ENCODE peak calls at places on chromosomes 5 and 9, in six cellular contexts. V, G, F, R, Y and X are unnamed samples.

GRCh38 chr5:472656-473343 is 29.8 kb downstream of the EXOC3 start:
- DNase-seq in G (peak), Y (peak), F (peak), V (peak), R (peak), X (no peak)

GRCh38 chr9:107246259-107247254 is 36.5 kb upstream of the RAD23B start:
- DNase-seq in G (no peak), R (peak), Y (no peak), V (no peak), F (no peak), X (no peak)

GRCh38 chr5:40160435-40160834 is 519.3 kb upstream of the PTGER4 start:
- DNase-seq in Y (no peak), V (no peak), F (no peak), G (peak), R (peak), X (no peak)

GRCh38 chr9:13750061-13750460 is 470.6 kb upstream of the MPDZ start:
- DNase-seq in Y (no peak), R (peak), F (no peak), V (peak), G (peak), X (no peak)

GRCh38 chr9:136564379-136564988 is 18.6 kb upstream of the NOTCH1 start:
- DNase-seq in R (peak), G (no peak), Y (no peak), F (peak), V (peak), X (no peak)

GRCh38 chr9:73689091-73689870 is 537.6 kb downstream of the ANXA1 start:
- DNase-seq in V (no peak), Y (no peak), R (no peak), F (no peak), G (no peak), X (no peak)

GRCh38 chr9:132486706-132487350 is 76.8 kb downstream of the CFAP77 start:
- DNase-seq in V (no peak), Y (no peak), G (no peak), F (no peak), R (no peak), X (no peak)

GRCh38 chr9:109399258-109399767 is 78.5 kb upstream of the EPB41L4B start:
- DNase-seq in R (no peak), V (no peak), G (no peak), Y (no peak), F (no peak), X (no peak)

GRCh38 chr5:142758062-142758802 is 11.9 kb upstream of the ARHGAP26 start:
- DNase-seq in Y (no peak), F (no peak), R (no peak), V (no peak), G (no peak), X (no peak)

GRCh38 chr9:70374962-70375618 is 39.4 kb downstream of the KLF9 start:
- DNase-seq in V (no peak), R (no peak), F (no peak), G (no peak), Y (no peak), X (no peak)

GRCh38 chr9:70578720-70579119 is 164.3 kb upstream of the KLF9 start:
- DNase-seq in V (no peak), G (no peak), R (no peak), F (no peak), Y (no peak), X (no peak)

GRCh38 chr5:143550985-143551630 is 147.6 kb upstream of the NR3C1 start:
- DNase-seq in Y (no peak), G (no peak), V (peak), F (no peak), R (peak), X (no peak)

GRCh38 chr5:43619911-43620310 is 16.9 kb downstream of the NNT start:
- DNase-seq in Y (no peak), R (no peak), V (no peak), G (no peak), F (no peak), X (no peak)

GRCh38 chr5:121969660-121970295 is 8.0 kb downstream of the SRFBP1 start:
- DNase-seq in G (peak), Y (no peak), V (peak), R (peak), F (no peak), X (no peak)

GRCh38 chr9:124179196-124180071 is 78.3 kb upstream of the NEK6 start:
- DNase-seq in Y (no peak), F (no peak), R (no peak), G (no peak), V (no peak), X (no peak)

GRCh38 chr9:87342743-87343142 is 154.9 kb upstream of the DAPK1 start:
- DNase-seq in Y (no peak), F (peak), V (no peak), R (peak), G (no peak), X (no peak)

GRCh38 chr9:18184034-18184800 is 289.7 kb upstream of the ADAMTSL1 start:
- DNase-seq in F (no peak), G (no peak), V (peak), R (peak), Y (no peak), X (no peak)

GRCh38 chr9:131585375-131585774 is 40.1 kb downstream of the PRRT1B start:
- DNase-seq in G (no peak), Y (peak), V (peak), F (peak), R (no peak), X (no peak)

GRCh38 chr5:83554686-83555085 is 83.1 kb downstream of the VCAN start:
- DNase-seq in V (peak), Y (no peak), R (no peak), G (peak), F (no peak), X (no peak)

GRCh38 chr5:179801304-179802206 is 5.1 kb downstream of the MGAT4B start:
- DNase-seq in R (peak), V (peak), G (no peak), Y (peak), F (peak), X (no peak)

GRCh38 chr5:378976-379742 is 57.6 kb downstream of the AHRR start:
- DNase-seq in R (peak), V (peak), G (peak), Y (no peak), F (no peak), X (no peak)

GRCh38 chr5:164255598-164256213 is 750.3 kb downstream of the MAT2B start:
- DNase-seq in F (no peak), G (no peak), R (no peak), V (no peak), Y (no peak), X (no peak)

GRCh38 chr5:55668356-55668755 is 43.8 kb downstream of the SLC38A9 start:
- DNase-seq in G (peak), V (peak), R (peak), F (no peak), Y (no peak), X (no peak)

GRCh38 chr9:100437860-100438805 is 11.2 kb downstream of the MSANTD3 start:
- DNase-seq in F (peak), G (peak), R (peak), Y (peak), V (peak), X (no peak)

GRCh38 chr9:116137581-116137980 is 16.0 kb upstream of the PAPPA start:
- DNase-seq in F (no peak), Y (no peak), V (no peak), R (peak), G (no peak), X (no peak)

GRCh38 chr9:30362368-30362767 is 2022.1 kb upstream of the ACO1 start:
- DNase-seq in F (no peak), R (no peak), G (no peak), V (no peak), Y (no peak), X (no peak)

GRCh38 chr5:128920345-128921215 is 44.7 kb upstream of the SLC27A6 start:
- DNase-seq in Y (no peak), G (peak), V (peak), F (no peak), R (peak), X (no peak)

GRCh38 chr5:178529080-178529479 is 61.1 kb downstream of the COL23A1 start:
- DNase-seq in Y (no peak), F (no peak), V (peak), G (no peak), R (no peak), X (no peak)

GRCh38 chr9:3931996-3932906 is 367.6 kb downstream of the GLIS3 start:
- DNase-seq in R (peak), G (peak), F (no peak), Y (no peak), V (peak), X (no peak)

GRCh38 chr5:159208508-159209437 is 580 bp downstream of the RNF145 start:
- DNase-seq in F (peak), G (no peak), Y (no peak), V (peak), R (peak), X (no peak)

GRCh38 chr5:159207616-159208507 is 1.5 kb downstream of the RNF145 start:
- DNase-seq in R (peak), G (peak), F (peak), Y (peak), V (peak), X (peak)

GRCh38 chr5:159206368-159206767 is 3.0 kb downstream of the RNF145 start:
- DNase-seq in F (no peak), G (peak), Y (no peak), V (no peak), R (no peak), X (no peak)

GRCh38 chr5:159207222-159207615 is 2.1 kb downstream of the RNF145 start:
- DNase-seq in Y (no peak), G (no peak), V (no peak), R (no peak), F (no peak), X (no peak)

DNA sequence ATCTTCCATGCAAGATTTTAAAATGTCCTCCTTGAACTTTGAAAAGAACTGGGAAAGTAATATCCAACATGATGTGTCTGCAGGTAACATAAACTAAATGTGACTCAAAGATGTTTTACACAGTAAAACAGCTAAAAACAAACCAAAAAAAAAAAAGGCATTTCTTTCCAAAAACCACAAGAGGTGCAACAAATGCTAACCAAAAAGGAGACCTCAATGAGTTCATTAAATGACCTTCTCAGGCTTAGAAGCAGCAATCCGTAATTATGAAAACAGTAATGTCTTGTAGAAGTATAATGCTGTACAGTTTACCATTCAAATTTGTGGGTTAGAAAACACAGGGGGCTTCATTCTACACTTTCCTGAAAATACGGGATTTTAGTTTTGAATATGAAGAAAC is 2.5 kb downstream of the RNF145 start:
- DNase-seq in R (no peak), G (no peak), Y (no peak), V (no peak), F (no peak), X (no peak)
- H3K4me3 ChIP-seq in R (peak), G (peak), Y (peak), V (peak), F (peak), X (peak)

GRCh38 chr5:137201876-137202275 is 297.2 kb downstream of the SPOCK1 start:
- DNase-seq in F (no peak), G (peak), V (peak), R (peak), Y (no peak), X (no peak)
- H3K4me3 ChIP-seq in F (no peak), G (no peak), V (no peak), R (no peak), Y (no peak), X (no peak)

GRCh38 chr9:126618200-126618589 is 4.5 kb downstream of the LMX1B start:
- DNase-seq in G (no peak), V (no peak), Y (no peak), F (peak), R (no peak), X (no peak)
- H3K4me3 ChIP-seq in G (no peak), V (no peak), Y (no peak), F (no peak), R (no peak), X (no peak)

GRCh38 chr9:91949293-91949945 is 609 bp downstream of the ROR2 start:
- DNase-seq in R (peak), V (no peak), Y (no peak), F (no peak), G (no peak), X (no peak)
- H3K4me3 ChIP-seq in R (peak), V (peak), Y (no peak), F (peak), G (no peak), X (peak)

DNA sequence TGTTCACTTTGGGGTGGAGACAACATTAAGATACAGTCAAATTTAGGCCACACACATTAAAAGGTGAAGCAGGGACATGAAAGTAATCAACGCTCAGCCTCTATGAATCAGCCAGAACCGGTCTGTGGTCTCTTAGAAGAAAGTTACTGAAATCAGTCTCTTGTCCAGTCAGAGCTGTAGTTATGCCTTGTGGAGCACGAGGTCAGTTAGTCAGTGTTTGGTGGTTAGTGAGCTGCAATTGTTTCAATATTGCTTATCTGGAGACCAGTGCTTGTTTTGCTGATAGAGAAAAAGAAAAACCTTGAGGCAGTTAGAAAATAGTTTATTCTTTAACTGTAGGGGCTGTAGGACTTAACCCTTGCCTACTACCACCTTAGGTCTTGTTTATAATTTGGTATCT is 157.8 kb upstream of the RASEF start:
- DNase-seq in V (peak), G (peak), R (peak), F (no peak), Y (no peak), X (no peak)
- H3K4me3 ChIP-seq in V (no peak), G (no peak), R (no peak), F (no peak), Y (no peak), X (no peak)

GRCh38 chr9:77648458-77649108 is 461 bp upstream of the GNA14 start:
- DNase-seq in G (peak), Y (no peak), V (peak), F (peak), R (peak), X (no peak)

GRCh38 chr9:77647659-77648457 is at the start of gene GNA14:
- DNase-seq in F (peak), R (peak), G (no peak), V (peak), Y (no peak), X (no peak)

GRCh38 chr9:77649109-77649812 is 1.1 kb upstream of the GNA14 start:
- DNase-seq in V (peak), G (peak), F (no peak), Y (no peak), R (peak), X (no peak)

GRCh38 chr9:77651203-77651602 is 3.1 kb upstream of the GNA14 start:
- DNase-seq in F (no peak), G (no peak), Y (no peak), V (no peak), R (no peak), X (no peak)

GRCh38 chr9:77647267-77647658 is 859 bp downstream of the GNA14 start:
- DNase-seq in R (no peak), F (no peak), G (no peak), V (peak), Y (no peak), X (no peak)
- H3K4me3 ChIP-seq in R (peak), F (peak), G (no peak), V (peak), Y (no peak), X (no peak)